ENCODE peak calls at places on chromosomes 6 and 20, in seven cellular contexts. K, J, G, Z, F, U and Y are unnamed samples. For H3K27me3, the result is how much of the 10 kb centered on the place peaks cover.

GRCh38 chr20:45776931-45777330 is 14.8 kb downstream of the WFDC3 start:
- DNase-seq in U (no peak), Z (no peak), G (no peak), K (no peak), J (no peak), F (no peak), Y (no peak)

GRCh38 chr20:52104546-52105044 is 87.0 kb downstream of the ZFP64 start:
- DNase-seq in F (no peak), U (no peak), K (peak), J (peak), Z (no peak), G (no peak), Y (no peak)

GRCh38 chr6:2081155-2082138 is 164.0 kb downstream of the GMDS start:
- DNase-seq in G (no peak), J (no peak), F (no peak), K (no peak), Z (no peak), U (no peak), Y (no peak)

GRCh38 chr6:53086302-53086701 is 21.1 kb downstream of the FBXO9 start:
- DNase-seq in G (no peak), J (no peak), K (no peak), F (no peak), U (no peak), Z (no peak), Y (no peak)

GRCh38 chr6:106894978-106895702 is 79.4 kb downstream of the CD24 start:
- DNase-seq in U (no peak), J (no peak), F (peak), K (peak), Z (no peak), G (no peak), Y (no peak)

GRCh38 chr6:131976545-131977061 is 25.4 kb upstream of the CCN2 start:
- DNase-seq in F (no peak), Z (no peak), G (no peak), J (no peak), U (no peak), K (peak), Y (no peak)

GRCh38 chr6:45640081-45640491 is 262.4 kb upstream of the SUPT3H start:
- DNase-seq in G (no peak), J (no peak), K (peak), U (no peak), Z (no peak), F (no peak), Y (no peak)

GRCh38 chr6:134249759-134250602 is 67.9 kb downstream of the SGK1 start:
- DNase-seq in J (no peak), G (no peak), K (peak), U (no peak), Z (no peak), F (no peak), Y (no peak)

GRCh38 chr20:15902493-15902892 is 670.8 kb downstream of the KIF16B start:
- DNase-seq in K (no peak), G (no peak), F (no peak), U (no peak), Z (no peak), J (no peak), Y (peak)

GRCh38 chr6:20606831-20607230 is 72.6 kb downstream of the CDKAL1 start:
- DNase-seq in J (no peak), Z (no peak), K (no peak), U (no peak), F (no peak), G (no peak), Y (no peak)

GRCh38 chr20:60999256-60999655 is 252.8 kb upstream of the CDH4 start:
- DNase-seq in K (no peak), G (no peak), U (no peak), J (no peak), F (no peak), Z (no peak), Y (no peak)

GRCh38 chr20:33878583-33878982 is 67.4 kb downstream of the CHMP4B start:
- DNase-seq in F (no peak), G (no peak), U (no peak), K (no peak), Z (no peak), J (no peak), Y (no peak)

GRCh38 chr6:7215140-7215539 is 97.9 kb downstream of the SSR1 start:
- DNase-seq in K (no peak), U (no peak), G (no peak), Z (no peak), J (no peak), F (no peak), Y (no peak)

GRCh38 chr6:28258877-28259777 is at the start of gene NKAPL:
- DNase-seq in G (peak), K (peak), J (peak), U (no peak), F (no peak), Z (no peak), Y (no peak)

GRCh38 chr6:105739764-105740163 is 336.9 kb upstream of the PREP start:
- DNase-seq in K (no peak), G (no peak), U (no peak), Z (no peak), F (no peak), J (no peak), Y (no peak)

GRCh38 chr6:67300430-67301040 is 1334.5 kb upstream of the ADGRB3 start:
- DNase-seq in Z (no peak), G (no peak), J (no peak), U (no peak), F (no peak), K (no peak), Y (peak)

GRCh38 chr20:49863666-49864065 is 51.0 kb downstream of the SLC9A8 start:
- DNase-seq in J (no peak), Z (no peak), U (no peak), F (no peak), G (no peak), K (no peak), Y (no peak)

GRCh38 chr6:3337521-3338350 is 79.0 kb downstream of the PSMG4 start:
- DNase-seq in F (no peak), J (no peak), K (peak), U (no peak), Z (no peak), G (no peak), Y (no peak)

GRCh38 chr6:106360989-106361430 is 493 bp downstream of the CRYBG1 start:
- DNase-seq in F (peak), J (no peak), G (no peak), Z (peak), K (no peak), U (no peak), Y (no peak)

GRCh38 chr20:60086936-60087562 is 128.8 kb downstream of the CDH26 start:
- DNase-seq in J (no peak), F (no peak), K (no peak), G (no peak), Z (no peak), U (no peak), Y (no peak)

GRCh38 chr20:1265226-1265915 is 723 bp upstream of the SNPH start:
- DNase-seq in F (no peak), J (no peak), Z (no peak), U (no peak), G (no peak), K (no peak), Y (no peak)

GRCh38 chr20:23086056-23086551 is at the start of gene CD93:
- DNase-seq in Z (no peak), K (peak), F (no peak), G (peak), U (no peak), J (peak), Y (no peak)

GRCh38 chr20:1802385-1803215 is 92.6 kb upstream of the SIRPA start:
- DNase-seq in J (peak), F (peak), Z (no peak), U (no peak), K (peak), G (peak), Y (peak)

GRCh38 chr20:41078329-41078728 is 49.7 kb downstream of the TOP1 start:
- DNase-seq in U (peak), K (peak), G (no peak), F (no peak), Z (no peak), J (no peak), Y (no peak)

DNA sequence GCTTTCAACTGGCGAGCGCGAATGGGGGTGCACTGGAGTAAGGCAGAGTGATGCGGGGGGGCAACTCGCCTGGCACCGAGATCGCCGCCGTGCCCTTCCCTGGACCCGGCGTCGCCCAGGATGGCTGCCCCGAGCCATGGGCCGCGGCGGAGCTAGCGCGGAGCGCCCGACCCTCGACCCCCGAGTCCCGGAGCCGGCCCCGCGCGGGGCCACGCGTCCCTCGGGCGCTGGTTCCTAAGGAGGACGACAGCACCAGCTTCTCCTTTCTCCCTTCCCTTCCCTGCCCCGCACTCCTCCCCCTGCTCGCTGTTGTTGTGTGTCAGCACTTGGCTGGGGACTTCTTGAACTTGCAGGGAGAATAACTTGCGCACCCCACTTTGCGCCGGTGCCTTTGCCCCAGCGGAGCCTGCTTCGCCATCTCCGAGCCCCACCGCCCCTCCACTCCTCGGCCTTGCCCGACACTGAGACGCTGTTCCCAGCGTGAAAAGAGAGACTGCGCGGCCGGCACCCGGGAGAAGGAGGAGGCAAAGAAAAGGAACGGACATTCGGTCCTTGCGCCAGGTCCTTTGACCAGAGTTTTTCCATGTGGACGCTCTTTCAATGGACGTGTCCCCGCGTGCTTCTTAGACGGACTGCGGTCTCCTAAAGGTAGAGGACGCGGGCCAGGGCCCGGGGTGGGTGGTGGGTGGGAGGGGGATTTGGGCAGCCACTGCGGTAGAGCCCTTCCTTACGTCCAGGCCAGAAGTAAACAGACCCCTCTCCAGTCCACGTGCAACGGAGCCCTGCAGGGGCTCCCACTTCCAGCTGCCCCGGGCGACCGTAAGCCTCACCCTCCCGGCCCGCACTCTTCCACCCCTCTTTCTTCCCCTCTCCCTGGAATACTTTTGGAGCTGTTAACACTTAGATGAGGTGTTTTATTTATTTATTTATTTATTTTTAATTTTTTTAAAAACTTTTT is 1.0 kb downstream of the BMP2 start:
- DNase-seq in J (peak), K (peak), G (peak), Z (no peak), U (no peak), F (peak), Y (no peak)
- H3K27me3 ChIP-seq in J (under half), K (under half), G (under half), Z (under half), U (under half), F (under half), Y (half or more)

GRCh38 chr6:137045221-137045789 is 540 bp upstream of the IL20RA start:
- DNase-seq in U (no peak), G (no peak), F (no peak), J (no peak), Z (no peak), K (no peak), Y (no peak)
- H3K27me3 ChIP-seq in U (under half), G (under half), F (half or more), J (under half), Z (under half), K (under half), Y (under half)

DNA sequence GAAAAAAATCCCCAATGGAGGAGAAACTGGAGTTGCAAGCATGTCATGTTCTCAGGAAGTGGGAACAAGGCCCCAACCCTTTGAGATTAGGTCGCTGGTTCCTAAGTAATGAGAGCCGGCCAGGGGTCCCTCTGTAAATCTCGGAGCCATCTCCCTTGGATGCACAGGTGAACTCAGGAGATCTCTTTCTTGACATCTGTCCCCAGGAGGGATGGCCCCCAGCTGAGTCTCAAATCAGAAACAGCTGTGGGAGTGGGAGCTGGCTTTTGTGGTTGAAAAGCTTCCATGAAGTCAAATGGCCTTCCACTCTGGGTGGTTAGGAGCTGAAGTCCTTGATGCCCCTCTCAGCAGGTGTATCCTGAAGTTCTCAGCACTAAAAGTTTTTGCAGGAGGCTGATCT is 257.1 kb downstream of the BMP7 start:
- DNase-seq in G (no peak), J (no peak), F (no peak), Z (no peak), K (no peak), U (no peak), Y (no peak)
- H3K27me3 ChIP-seq in G (under half), J (under half), F (under half), Z (under half), K (under half), U (under half), Y (under half)

GRCh38 chr6:70310063-70310694 is 7.3 kb upstream of the COL9A1 start:
- DNase-seq in G (no peak), J (no peak), Z (no peak), F (no peak), K (peak), U (peak), Y (peak)
- H3K27me3 ChIP-seq in G (under half), J (under half), Z (under half), F (under half), K (under half), U (under half), Y (under half)

GRCh38 chr20:17155401-17155800 is 71.4 kb upstream of the PCSK2 start:
- DNase-seq in J (no peak), G (no peak), F (no peak), U (no peak), Z (no peak), K (no peak), Y (no peak)

DNA sequence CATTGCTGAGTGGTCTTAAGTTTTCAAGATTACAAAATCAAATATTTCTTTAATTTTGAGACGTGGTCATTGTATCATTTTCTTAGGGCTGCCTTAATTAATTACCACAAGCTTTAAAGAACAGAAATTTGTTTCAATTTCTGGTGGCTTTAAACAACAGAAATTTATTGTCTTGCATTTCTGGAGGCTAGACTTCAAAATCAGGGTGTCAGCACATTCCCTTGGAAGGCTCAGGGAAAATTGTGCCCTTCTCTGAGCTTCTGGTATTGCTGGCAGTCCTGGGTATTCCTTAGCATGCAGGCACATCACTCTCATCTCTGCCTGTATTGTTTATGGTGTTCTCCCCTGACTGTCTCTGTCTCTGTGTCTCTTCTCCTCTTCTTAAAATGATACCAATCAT is 76.0 kb upstream of the PCSK2 start:
- DNase-seq in J (no peak), U (no peak), Z (no peak), K (no peak), G (no peak), F (no peak), Y (no peak)
- H3K27me3 ChIP-seq in J (under half), U (under half), Z (under half), K (under half), G (under half), F (under half), Y (under half)

GRCh38 chr6:41767112-41767946 is 12.4 kb downstream of the FRS3 start:
- DNase-seq in J (peak), F (peak), Z (no peak), U (peak), G (peak), K (peak), Y (peak)
- H3K27me3 ChIP-seq in J (under half), F (under half), Z (under half), U (under half), G (under half), K (under half), Y (under half)

GRCh38 chr6:78505178-78505577 is 362.2 kb upstream of the IRAK1BP1 start:
- DNase-seq in G (no peak), Z (no peak), J (no peak), K (no peak), F (no peak), U (no peak), Y (no peak)
- H3K27me3 ChIP-seq in G (under half), Z (under half), J (under half), K (under half), F (under half), U (under half), Y (under half)

GRCh38 chr6:35229304-35229703 is 15.5 kb downstream of the SCUBE3 start:
- DNase-seq in J (no peak), K (no peak), G (no peak), U (no peak), F (no peak), Z (no peak), Y (no peak)

GRCh38 chr6:35220711-35221110 is 7.0 kb downstream of the SCUBE3 start:
- DNase-seq in F (no peak), K (no peak), Z (no peak), J (no peak), G (no peak), U (no peak), Y (no peak)

GRCh38 chr6:35219683-35220326 is 6.0 kb downstream of the SCUBE3 start:
- DNase-seq in F (no peak), Z (no peak), J (no peak), K (no peak), G (no peak), U (no peak), Y (no peak)

GRCh38 chr6:35228483-35228882 is 14.7 kb downstream of the SCUBE3 start:
- DNase-seq in U (no peak), G (no peak), K (no peak), F (no peak), J (no peak), Z (no peak), Y (no peak)

DNA sequence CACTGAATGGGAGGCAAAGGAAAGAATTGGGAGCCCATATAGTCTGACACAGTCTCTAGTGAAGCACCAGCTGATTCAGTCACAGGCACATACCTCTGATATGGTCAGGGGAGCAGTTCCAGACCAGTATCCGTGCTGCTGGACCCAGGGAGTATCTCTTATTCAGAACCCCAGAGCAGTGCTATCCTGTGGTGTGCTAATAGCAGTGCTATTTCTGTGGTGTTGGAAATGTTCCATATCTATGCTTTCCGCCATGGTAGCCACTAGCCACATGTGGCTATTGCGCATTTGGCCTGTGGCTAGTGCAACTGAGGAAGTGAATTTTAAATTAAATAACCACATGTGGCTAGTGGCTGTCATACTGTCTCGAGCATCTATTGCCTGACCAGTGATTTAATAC is 11.0 kb downstream of the SCUBE3 start:
- DNase-seq in J (no peak), Z (no peak), K (peak), F (peak), U (no peak), G (no peak), Y (no peak)
- H3K27me3 ChIP-seq in J (under half), Z (under half), K (under half), F (under half), U (under half), G (under half), Y (under half)

DNA sequence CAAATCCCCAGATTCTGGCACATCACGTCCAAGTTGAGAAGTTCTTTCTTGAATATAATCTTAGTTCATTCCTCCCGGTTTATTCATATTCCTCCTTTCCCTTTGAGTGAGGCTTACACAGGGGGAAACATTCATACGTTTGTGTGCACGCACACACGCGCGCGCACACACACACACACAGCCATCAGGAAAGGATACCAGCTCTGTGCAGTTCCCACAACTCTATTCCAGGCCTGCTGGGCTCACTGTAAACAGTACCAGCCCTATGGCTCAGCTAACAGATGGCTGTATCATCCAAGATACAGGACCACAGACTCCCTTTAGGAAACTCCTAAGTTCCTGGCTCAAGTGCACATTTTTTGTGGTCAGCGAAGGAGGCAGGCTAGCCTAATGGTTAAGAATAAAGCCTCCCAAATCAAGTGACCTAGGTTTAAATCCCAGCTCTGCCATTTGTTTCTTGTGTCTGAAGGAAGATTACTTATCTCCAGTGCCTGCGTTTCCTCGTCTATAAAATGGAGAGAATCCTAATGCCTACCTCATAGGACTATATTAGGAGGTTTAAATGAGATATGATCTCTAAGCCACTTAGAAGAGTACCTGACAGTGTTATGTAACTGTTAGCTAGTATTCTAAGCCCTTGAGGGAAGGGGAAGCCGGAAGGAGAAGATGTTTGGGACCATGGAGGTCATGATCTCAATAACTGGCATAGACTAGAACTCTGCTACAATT is 3.7 kb upstream of the TAF8 start:
- DNase-seq in U (no peak), F (no peak), Z (no peak), J (no peak), G (no peak), K (peak), Y (no peak)
- H3K27me3 ChIP-seq in U (under half), F (under half), Z (under half), J (under half), G (under half), K (under half), Y (under half)